ENCODE peak calls at places on chromosome 11, in four cellular contexts. A is transverse colon, E is lung, J is BE2C. P is an unnamed sample.

GRCh38 chr11:118064956-118065355 is 11.9 kb upstream of the TMPRSS4 start:
- DNase-seq in E (no peak), J (no peak), A (no peak), P (no peak)

GRCh38 chr11:125164422-125165110 is at the start of gene PKNOX2:
- DNase-seq in E (peak), J (peak), A (peak), P (no peak)

GRCh38 chr11:94885581-94885980 is 87.8 kb downstream of the CWC15 start:
- DNase-seq in E (no peak), A (no peak), J (no peak), P (no peak)

GRCh38 chr11:120564573-120565301 is 53.2 kb downstream of the GRIK4 start:
- DNase-seq in J (peak), E (no peak), A (no peak), P (no peak)

GRCh38 chr11:95134491-95134890 is 44.8 kb downstream of the ENDOD1 start:
- DNase-seq in A (no peak), J (peak), E (no peak), P (no peak)

GRCh38 chr11:120211522-120212258 is 858 bp downstream of the OAF start:
- DNase-seq in J (no peak), E (no peak), A (no peak), P (no peak)

GRCh38 chr11:96154802-96155520 is 188.0 kb downstream of the MAML2 start:
- DNase-seq in A (no peak), E (no peak), J (peak), P (no peak)

GRCh38 chr11:10233581-10233980 is 60.4 kb downstream of the SBF2 start:
- DNase-seq in E (no peak), J (no peak), A (no peak), P (peak)

GRCh38 chr11:14118047-14118446 is 155.5 kb downstream of the SPON1 start:
- DNase-seq in A (no peak), J (no peak), E (no peak), P (no peak)

GRCh38 chr11:131739243-131739882 is 368.9 kb downstream of the NTM start:
- DNase-seq in J (no peak), A (no peak), E (no peak), P (no peak)

GRCh38 chr11:7278314-7278917 is 26.7 kb downstream of the SYT9 start:
- DNase-seq in E (no peak), J (peak), A (no peak), P (no peak)

GRCh38 chr11:57637626-57638004 is 12.1 kb downstream of the YPEL4 start:
- DNase-seq in A (no peak), E (no peak), J (no peak), P (no peak)

GRCh38 chr11:8066911-8067455 is 14.0 kb upstream of the TUB start:
- DNase-seq in E (no peak), A (no peak), J (no peak), P (no peak)

GRCh38 chr11:76637491-76638266 is 32.9 kb downstream of the LRRC32 start:
- DNase-seq in J (no peak), E (no peak), A (peak), P (no peak)

GRCh38 chr11:1733716-1734351 is 16.6 kb downstream of the IFITM10 start:
- DNase-seq in E (no peak), J (no peak), A (no peak), P (no peak)

GRCh38 chr11:111961389-111962300 is 24.5 kb downstream of the DIXDC1 start:
- DNase-seq in A (no peak), J (no peak), E (no peak), P (no peak)

GRCh38 chr11:47186076-47186936 is at the start of gene PACSIN3:
- DNase-seq in E (no peak), J (peak), A (peak), P (no peak)

GRCh38 chr11:65549088-65549487 is 9.1 kb downstream of the LTBP3 start:
- DNase-seq in J (no peak), A (no peak), E (no peak), P (no peak)

GRCh38 chr11:121563003-121563402 is 110.2 kb upstream of the SORL1-AS1 start:
- DNase-seq in A (no peak), J (no peak), E (no peak), P (no peak)

GRCh38 chr11:119671561-119672015 is 57.4 kb downstream of the NECTIN1 start:
- DNase-seq in A (no peak), J (peak), E (no peak), P (no peak)

GRCh38 chr11:1820463-1821325 is 14.1 kb upstream of the SYT8 start:
- DNase-seq in A (no peak), E (no peak), J (no peak), P (peak)

GRCh38 chr11:86314636-86315035 is 12.6 kb downstream of the HIKESHI start:
- DNase-seq in E (no peak), A (no peak), J (no peak), P (no peak)

GRCh38 chr11:10488121-10488580 is 33.1 kb downstream of the AMPD3 start:
- DNase-seq in J (no peak), E (no peak), A (peak), P (no peak)

GRCh38 chr11:11584446-11584810 is 37.4 kb downstream of the GALNT18 start:
- DNase-seq in E (peak), J (no peak), A (no peak), P (peak)

GRCh38 chr11:8011981-8012444 is 24.9 kb downstream of the EIF3F start:
- DNase-seq in A (no peak), E (no peak), J (no peak), P (peak)

GRCh38 chr11:2769409-2769778 is 69.6 kb upstream of the KCNQ1OT1 start:
- DNase-seq in J (no peak), E (peak), A (no peak), P (no peak)

GRCh38 chr11:21897203-21897602 is 295.7 kb upstream of the ANO5 start:
- DNase-seq in E (no peak), J (no peak), A (no peak), P (no peak)

GRCh38 chr11:96012086-96012824 is 88.3 kb upstream of the MTMR2 start:
- DNase-seq in J (peak), E (peak), A (peak), P (peak)

GRCh38 chr11:120224872-120225371 is 14.1 kb downstream of the OAF start:
- DNase-seq in E (no peak), J (no peak), A (no peak), P (no peak)

GRCh38 chr11:41947392-41947791 is 487.9 kb upstream of the LRRC4C start:
- DNase-seq in J (no peak), E (no peak), A (no peak), P (no peak)

GRCh38 chr11:34926101-34926830 is 9.8 kb downstream of the PDHX start:
- DNase-seq in E (no peak), A (no peak), J (peak), P (no peak)

GRCh38 chr11:9992306-9992705 is 301.7 kb downstream of the SBF2 start:
- DNase-seq in J (no peak), A (no peak), E (no peak), P (no peak)

GRCh38 chr11:44979536-44980399 is 29.1 kb upstream of the TP53I11 start:
- DNase-seq in J (no peak), A (peak), E (peak), P (no peak)

GRCh38 chr11:128116447-128117240 is 470.7 kb downstream of the ETS1 start:
- DNase-seq in J (no peak), E (no peak), A (no peak), P (no peak)
- H3K4me3 ChIP-seq in J (no peak), E (no peak), A (no peak), P (no peak)

GRCh38 chr11:3879967-3880542 is 24.6 kb downstream of the STIM1 start:
- DNase-seq in J (no peak), A (no peak), E (no peak), P (no peak)
- H3K4me3 ChIP-seq in J (no peak), A (no peak), E (no peak), P (no peak)

DNA sequence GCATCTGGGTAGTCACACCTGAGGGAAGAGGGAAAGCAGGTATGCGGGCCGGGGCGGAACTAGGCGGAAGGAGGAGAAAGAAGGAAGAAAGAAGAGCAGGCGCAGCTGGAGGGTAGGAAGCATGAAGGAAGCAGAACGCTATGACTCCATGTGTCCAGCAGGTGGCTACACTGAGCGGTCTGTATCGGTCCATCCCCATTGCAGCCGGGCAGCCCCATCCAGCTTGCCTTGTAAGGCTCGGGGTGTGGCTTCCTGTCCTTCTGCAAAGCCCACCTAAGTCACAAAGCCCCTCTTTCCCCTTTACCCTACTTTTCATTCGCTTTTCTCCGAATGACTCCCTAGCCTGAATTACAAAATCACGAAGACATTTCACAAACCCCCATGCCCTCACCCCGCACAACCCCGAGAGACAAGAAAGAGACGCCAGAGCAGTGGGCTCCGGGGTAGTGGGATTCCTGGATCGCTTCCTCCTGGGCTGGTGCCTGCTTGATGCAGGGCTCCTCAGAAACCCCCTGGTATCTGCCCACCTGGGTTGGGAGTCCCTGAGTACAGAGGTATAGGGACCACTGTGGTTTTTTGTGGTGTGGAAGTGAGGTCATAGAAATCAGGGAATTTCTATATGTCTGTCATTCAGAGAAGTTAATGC is 39.9 kb downstream of the BUD13 start:
- DNase-seq in A (peak), E (peak), J (peak), P (no peak)
- H3K4me3 ChIP-seq in A (no peak), E (no peak), J (no peak), P (no peak)

GRCh38 chr11:63997104-63997700 is 11.0 kb downstream of the OTUB1 start:
- DNase-seq in E (no peak), A (no peak), J (no peak), P (no peak)

GRCh38 chr11:64000026-64000739 is 13.9 kb downstream of the OTUB1 start:
- DNase-seq in J (no peak), A (peak), E (no peak), P (no peak)

GRCh38 chr11:63999349-64000025 is 13.2 kb downstream of the OTUB1 start:
- DNase-seq in J (peak), E (peak), A (peak), P (no peak)

GRCh38 chr11:63997801-63998332 is 11.6 kb downstream of the OTUB1 start:
- DNase-seq in J (no peak), E (no peak), A (no peak), P (no peak)

DNA sequence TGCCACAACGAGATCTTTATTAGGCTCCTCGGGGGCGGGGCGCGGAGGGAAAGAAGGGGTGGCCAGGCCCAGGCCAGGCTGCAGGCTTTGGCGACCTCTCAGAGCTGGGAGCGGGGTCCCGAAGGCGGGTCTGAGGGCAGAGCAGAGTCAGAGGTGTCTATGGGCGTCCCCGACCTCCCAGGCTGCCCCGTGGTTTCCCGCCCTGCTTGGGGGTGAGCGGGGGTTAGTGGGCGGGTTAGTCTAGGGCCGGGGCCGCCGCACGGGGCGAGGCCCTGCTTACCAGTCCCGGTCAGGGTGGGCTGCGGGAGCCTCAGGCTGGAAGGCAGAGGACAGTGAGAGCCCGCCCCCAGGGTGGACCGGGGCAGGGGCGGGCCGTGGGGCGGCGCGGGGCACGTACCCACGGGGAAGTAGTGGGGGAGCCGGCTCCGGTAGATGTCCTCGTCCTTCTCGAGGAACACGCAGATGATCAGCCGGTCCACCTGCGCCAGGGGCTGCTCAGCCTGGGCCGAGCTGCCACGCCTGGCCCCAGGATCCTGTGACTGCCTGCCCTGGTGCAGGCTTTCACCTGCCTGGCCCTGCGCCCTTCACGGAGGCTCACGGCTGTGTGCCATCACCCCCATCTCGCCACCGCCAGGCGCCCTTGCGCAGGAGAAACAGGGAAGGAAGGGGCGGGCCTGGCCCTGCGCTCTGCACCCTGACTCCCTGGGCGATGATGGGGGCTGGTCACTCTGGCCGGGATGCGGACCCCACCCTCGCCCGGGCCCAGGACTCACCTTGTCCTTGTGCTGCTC is 12.5 kb downstream of the OTUB1 start:
- DNase-seq in A (no peak), J (no peak), E (no peak), P (no peak)
- H3K4me3 ChIP-seq in A (no peak), J (no peak), E (no peak), P (no peak)

GRCh38 chr11:114062272-114062671 is 2.8 kb downstream of the ZBTB16 start:
- DNase-seq in J (no peak), A (no peak), E (no peak), P (no peak)
- H3K4me3 ChIP-seq in J (no peak), A (peak), E (no peak), P (no peak)